ENCODE peak calls at places on chromosomes 4 and X, in seven cellular contexts. O is activated T-cell treated with anti-CD3 and anti-CD28 coated beads for 48 hours; N is activated CD8-positive, alpha-beta T cell treated with anti-CD3 and anti-CD28 coated beads for 36 hours; B is HAP-1; V is HFFc6; T is BJ; Q is ascending aorta. R is an unnamed sample.

GRCh38 chr4:13164783-13165371 is 319.3 kb downstream of the RAB28 start:
- DNase-seq in B (no peak), O (no peak), V (no peak), Q (no peak), N (no peak), T (no peak), R (no peak)

GRCh38 chr4:52568351-52568750 is 90.8 kb downstream of the USP46 start:
- DNase-seq in Q (no peak), T (no peak), V (no peak), N (no peak), B (peak), O (no peak), R (no peak)

GRCh38 chr4:84971319-84971932 is 4.9 kb upstream of the WDFY3 start:
- DNase-seq in B (no peak), O (no peak), V (peak), Q (no peak), T (no peak), N (no peak), R (no peak)

GRCh38 chr4:52606766-52607165 is 52.3 kb downstream of the USP46 start:
- DNase-seq in O (no peak), B (no peak), N (no peak), T (no peak), V (peak), Q (no peak), R (no peak)

GRCh38 chrX:149762696-149763614 is 10.9 kb upstream of the HSFX1 start:
- DNase-seq in O (no peak), Q (no peak), N (no peak), B (no peak), V (no peak), T (no peak), R (no peak)

GRCh38 chr4:123398803-123399637 is 2.4 kb downstream of the SPRY1 start:
- DNase-seq in V (peak), T (no peak), Q (no peak), N (peak), O (peak), B (peak), R (peak)

GRCh38 chr4:185217390-185217985 is 8.1 kb downstream of the SNX25 start:
- DNase-seq in O (no peak), N (no peak), T (no peak), Q (no peak), V (no peak), B (no peak), R (no peak)

GRCh38 chrX:46715521-46715920 is 43.4 kb downstream of the SLC9A7 start:
- DNase-seq in O (no peak), T (no peak), Q (no peak), N (no peak), B (no peak), V (no peak), R (no peak)

GRCh38 chrX:63434665-63435064 is 83.5 kb upstream of the SPIN4 start:
- DNase-seq in O (no peak), Q (no peak), T (no peak), V (no peak), B (peak), N (no peak), R (no peak)

GRCh38 chrX:52359614-52360232 is 9.1 kb upstream of the XAGE2 start:
- DNase-seq in O (no peak), T (no peak), B (no peak), V (no peak), N (no peak), Q (no peak), R (no peak)

GRCh38 chr4:67229148-67229547 is 316.2 kb downstream of the CENPC start:
- DNase-seq in O (no peak), B (no peak), V (no peak), N (no peak), Q (no peak), T (no peak), R (no peak)

GRCh38 chrX:120560405-120560841 is 339 bp downstream of the CUL4B start:
- DNase-seq in Q (no peak), T (no peak), O (peak), B (peak), V (peak), N (peak), R (peak)

GRCh38 chr4:158051401-158052235 is 121.2 kb downstream of the GASK1B start:
- DNase-seq in Q (no peak), V (peak), T (peak), N (no peak), O (no peak), B (no peak), R (no peak)

GRCh38 chr4:85475631-85476233 is 782 bp downstream of the ARHGAP24 start:
- DNase-seq in N (no peak), V (peak), T (no peak), Q (no peak), O (no peak), B (peak), R (no peak)

GRCh38 chrX:100643943-100644587 is at the start of gene SRPX2:
- DNase-seq in Q (peak), N (no peak), T (peak), V (peak), O (no peak), B (peak), R (no peak)

GRCh38 chrX:81202989-81203388 is 1.1 kb downstream of the SH3BGRL start:
- DNase-seq in V (no peak), T (no peak), Q (no peak), B (no peak), N (no peak), O (no peak), R (no peak)

GRCh38 chr4:125833-126232 is 1.5 kb downstream of the ZNF718 start:
- DNase-seq in V (no peak), O (no peak), N (peak), B (peak), T (no peak), Q (no peak), R (no peak)

GRCh38 chr4:1746265-1746691 is 25.0 kb downstream of the TACC3 start:
- DNase-seq in N (peak), T (no peak), B (peak), O (peak), V (peak), Q (no peak), R (peak)

GRCh38 chrX:25015486-25016360 is at the start of gene ARX:
- DNase-seq in T (no peak), V (no peak), N (peak), Q (no peak), B (no peak), O (peak), R (peak)

GRCh38 chr4:3747582-3747906 is 18.6 kb upstream of the ADRA2C start:
- DNase-seq in B (peak), T (no peak), V (no peak), N (peak), Q (no peak), O (peak), R (no peak)

GRCh38 chr4:8672486-8672885 is 79.9 kb downstream of the CPZ start:
- DNase-seq in T (no peak), V (no peak), O (no peak), B (no peak), Q (no peak), N (no peak), R (no peak)

GRCh38 chrX:51891245-51891644 is 2.2 kb upstream of the MAGED1 start:
- DNase-seq in T (no peak), O (no peak), V (no peak), N (no peak), B (no peak), Q (no peak), R (no peak)

GRCh38 chrX:3520987-3521875 is 174.8 kb upstream of the MXRA5 start:
- DNase-seq in T (no peak), B (no peak), V (peak), O (no peak), Q (no peak), N (no peak), R (no peak)

GRCh38 chrX:39204349-39204748 is 403.1 kb downstream of the MID1IP1 start:
- DNase-seq in B (no peak), V (no peak), Q (no peak), N (no peak), O (no peak), T (no peak), R (no peak)

GRCh38 chr4:22416403-22416802 is 99.5 kb downstream of the ADGRA3 start:
- DNase-seq in B (no peak), V (no peak), N (no peak), T (no peak), Q (no peak), O (no peak), R (no peak)

GRCh38 chr4:6694177-6694901 is 661 bp downstream of the S100P start:
- DNase-seq in Q (no peak), V (no peak), N (peak), B (no peak), O (no peak), T (no peak), R (no peak)

GRCh38 chr4:163911891-163912290 is 417.4 kb downstream of the TMA16 start:
- DNase-seq in V (no peak), N (no peak), B (no peak), T (no peak), O (no peak), Q (no peak), R (no peak)

GRCh38 chrX:7154040-7154597 is 6.2 kb upstream of the PUDP start:
- DNase-seq in B (no peak), O (no peak), N (no peak), V (no peak), Q (no peak), T (no peak), R (no peak)

GRCh38 chr4:119264743-119265142 is 52.2 kb downstream of the USP53 start:
- DNase-seq in B (no peak), O (no peak), T (no peak), N (no peak), Q (no peak), V (no peak), R (no peak)

GRCh38 chr4:105092356-105092755 is 54.3 kb upstream of the TET2 start:
- DNase-seq in B (no peak), O (no peak), T (peak), N (no peak), Q (no peak), V (peak), R (no peak)

GRCh38 chr4:2286904-2287593 is 25.1 kb upstream of the MXD4 start:
- DNase-seq in Q (no peak), O (no peak), V (no peak), N (no peak), T (no peak), B (no peak), R (no peak)

GRCh38 chr4:49217492-49217891 is 231.4 kb downstream of the CWH43 start:
- DNase-seq in V (no peak), N (no peak), T (no peak), B (no peak), O (no peak), Q (no peak), R (no peak)

GRCh38 chr4:3263053-3263958 is 14.3 kb downstream of the MSANTD1 start:
- DNase-seq in V (no peak), N (no peak), O (no peak), B (peak), Q (no peak), T (no peak), R (no peak)

GRCh38 chrX:111169141-111169540 is 73.2 kb downstream of the PAK3 start:
- DNase-seq in Q (no peak), O (no peak), N (no peak), T (no peak), V (no peak), B (no peak), R (no peak)

GRCh38 chrX:119791437-119792231 is at the start of gene RPL39:
- DNase-seq in N (peak), T (peak), O (peak), B (peak), Q (peak), V (peak), R (peak)

GRCh38 chr4:79848329-79848728 is 224.7 kb downstream of the ANTXR2 start:
- DNase-seq in N (no peak), B (no peak), T (no peak), O (no peak), V (no peak), Q (no peak), R (no peak)

GRCh38 chr4:8534129-8534528 is 46.1 kb upstream of the GPR78 start:
- DNase-seq in N (no peak), V (no peak), O (no peak), B (no peak), T (no peak), Q (no peak), R (no peak)

GRCh38 chr4:139177888-139178609 is 1.0 kb upstream of the ELF2 start:
- DNase-seq in N (peak), O (peak), Q (peak), T (peak), V (peak), B (peak), R (peak)